ENCODE peak calls at places on chromosomes 2 and 18, in four cellular contexts. N, R, D and Q are unnamed samples.

GRCh38 chr2:14978836-14979235 is 346.3 kb downstream of the LRATD1 start:
- DNase-seq in N (no peak), R (no peak), D (no peak), Q (no peak)

GRCh38 chr2:127632592-127633489 is 13.1 kb upstream of the GPR17 start:
- DNase-seq in N (no peak), R (no peak), D (no peak), Q (no peak)

GRCh38 chr2:136225950-136226835 is 108.2 kb upstream of the CXCR4 start:
- DNase-seq in N (peak), R (no peak), D (no peak), Q (no peak)

GRCh38 chr2:177430425-177430824 is 37.9 kb downstream of the AGPS start:
- DNase-seq in N (no peak), R (no peak), D (no peak), Q (no peak)

GRCh38 chr2:222410534-222410933 is 13.8 kb upstream of the SGPP2 start:
- DNase-seq in N (no peak), R (no peak), D (no peak), Q (no peak)

GRCh38 chr2:28896906-28897305 is 2.4 kb downstream of the WDR43 start:
- DNase-seq in N (no peak), R (no peak), D (no peak), Q (no peak)

GRCh38 chr2:146927080-146927714 is 917.6 kb upstream of the ACVR2A start:
- DNase-seq in N (no peak), R (peak), D (peak), Q (no peak)

GRCh38 chr2:96195410-96196071 is 13.1 kb downstream of the STARD7 start:
- DNase-seq in N (no peak), R (no peak), D (no peak), Q (no peak)

GRCh38 chr2:17719562-17720371 is 33.8 kb downstream of the SMC6 start:
- DNase-seq in N (no peak), R (no peak), D (peak), Q (no peak)

GRCh38 chr2:241935774-241936173 is 66.2 kb downstream of the RTP5 start:
- DNase-seq in N (no peak), R (no peak), D (no peak), Q (no peak)

GRCh38 chr2:159737292-159737916 is 25.1 kb downstream of the MARCHF7 start:
- DNase-seq in N (no peak), R (no peak), D (no peak), Q (no peak)

GRCh38 chr18:23220355-23220754 is 85.1 kb downstream of the CABLES1 start:
- DNase-seq in N (no peak), R (no peak), D (no peak), Q (no peak)

GRCh38 chr2:85430780-85431601 is 12.5 kb downstream of the SH2D6 start:
- DNase-seq in N (no peak), R (no peak), D (no peak), Q (no peak)

GRCh38 chr2:64565358-64565757 is 41.2 kb downstream of the AFTPH start:
- DNase-seq in N (no peak), R (no peak), D (no peak), Q (no peak)

GRCh38 chr2:134917219-134917957 is 1.2 kb upstream of the CCNT2 start:
- DNase-seq in N (peak), R (peak), D (no peak), Q (no peak)

GRCh38 chr2:234987754-234988153 is 35.9 kb downstream of the SH3BP4 start:
- DNase-seq in N (no peak), R (no peak), D (no peak), Q (no peak)

GRCh38 chr2:18961991-18962421 is 372.6 kb upstream of the NT5C1B start:
- DNase-seq in N (no peak), R (no peak), D (no peak), Q (no peak)

GRCh38 chr2:37453024-37453423 is 108.6 kb downstream of the QPCT start:
- DNase-seq in N (no peak), R (no peak), D (no peak), Q (no peak)

GRCh38 chr18:3305354-3305762 is 43.4 kb downstream of the MYL12B start:
- DNase-seq in N (peak), R (no peak), D (no peak), Q (no peak)

GRCh38 chr18:35024965-35025364 is 16.2 kb upstream of the MAPRE2 start:
- DNase-seq in N (no peak), R (no peak), D (no peak), Q (no peak)

GRCh38 chr2:241728627-241729026 is 5.8 kb upstream of the D2HGDH start:
- DNase-seq in N (no peak), R (no peak), D (no peak), Q (no peak)

GRCh38 chr2:20449501-20450200 is 2.8 kb downstream of the RHOB start:
- DNase-seq in N (no peak), R (no peak), D (no peak), Q (no peak)
- H3K4me3 ChIP-seq in N (no peak), R (no peak), D (no peak), Q (peak)

GRCh38 chr2:7725850-7726242 is 808.6 kb downstream of the RNF144A start:
- DNase-seq in N (no peak), R (no peak), D (no peak), Q (no peak)
- H3K4me3 ChIP-seq in N (peak), R (no peak), D (no peak), Q (no peak)

DNA sequence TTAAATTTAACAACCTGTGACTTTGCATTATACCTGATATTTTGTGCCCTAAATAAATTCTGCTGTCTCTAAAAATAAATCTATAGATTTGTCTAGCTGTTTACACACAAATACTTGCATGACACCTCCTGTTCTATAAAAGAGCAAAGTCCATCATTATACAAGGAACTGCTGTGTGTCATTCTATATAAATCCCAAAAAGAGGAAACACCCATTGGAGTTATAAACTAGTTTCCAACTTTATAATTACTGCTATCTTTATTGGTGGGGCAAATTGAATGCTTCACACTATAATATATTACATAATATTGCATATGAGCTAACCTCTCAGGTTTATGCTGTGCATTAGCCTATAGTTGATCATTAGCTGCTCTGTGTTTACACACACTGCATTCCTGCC is 504.4 kb downstream of the SATB2 start:
- DNase-seq in N (no peak), R (no peak), D (no peak), Q (no peak)
- H3K4me3 ChIP-seq in N (no peak), R (no peak), D (no peak), Q (no peak)

GRCh38 chr2:237598468-237599208 is 8.1 kb upstream of the RAB17 start:
- DNase-seq in N (no peak), R (no peak), D (no peak), Q (no peak)
- H3K4me3 ChIP-seq in N (no peak), R (no peak), D (no peak), Q (no peak)

GRCh38 chr2:24403168-24403850 is 43.0 kb upstream of the ITSN2 start:
- DNase-seq in N (no peak), R (no peak), D (no peak), Q (no peak)

GRCh38 chr2:24399434-24400206 is 39.3 kb upstream of the ITSN2 start:
- DNase-seq in N (no peak), R (no peak), D (no peak), Q (no peak)

GRCh38 chr2:24400207-24400907 is 40.0 kb upstream of the ITSN2 start:
- DNase-seq in N (no peak), R (no peak), D (no peak), Q (no peak)

GRCh38 chr2:24404582-24404981 is 44.2 kb upstream of the ITSN2 start:
- DNase-seq in N (no peak), R (no peak), D (no peak), Q (no peak)

DNA sequence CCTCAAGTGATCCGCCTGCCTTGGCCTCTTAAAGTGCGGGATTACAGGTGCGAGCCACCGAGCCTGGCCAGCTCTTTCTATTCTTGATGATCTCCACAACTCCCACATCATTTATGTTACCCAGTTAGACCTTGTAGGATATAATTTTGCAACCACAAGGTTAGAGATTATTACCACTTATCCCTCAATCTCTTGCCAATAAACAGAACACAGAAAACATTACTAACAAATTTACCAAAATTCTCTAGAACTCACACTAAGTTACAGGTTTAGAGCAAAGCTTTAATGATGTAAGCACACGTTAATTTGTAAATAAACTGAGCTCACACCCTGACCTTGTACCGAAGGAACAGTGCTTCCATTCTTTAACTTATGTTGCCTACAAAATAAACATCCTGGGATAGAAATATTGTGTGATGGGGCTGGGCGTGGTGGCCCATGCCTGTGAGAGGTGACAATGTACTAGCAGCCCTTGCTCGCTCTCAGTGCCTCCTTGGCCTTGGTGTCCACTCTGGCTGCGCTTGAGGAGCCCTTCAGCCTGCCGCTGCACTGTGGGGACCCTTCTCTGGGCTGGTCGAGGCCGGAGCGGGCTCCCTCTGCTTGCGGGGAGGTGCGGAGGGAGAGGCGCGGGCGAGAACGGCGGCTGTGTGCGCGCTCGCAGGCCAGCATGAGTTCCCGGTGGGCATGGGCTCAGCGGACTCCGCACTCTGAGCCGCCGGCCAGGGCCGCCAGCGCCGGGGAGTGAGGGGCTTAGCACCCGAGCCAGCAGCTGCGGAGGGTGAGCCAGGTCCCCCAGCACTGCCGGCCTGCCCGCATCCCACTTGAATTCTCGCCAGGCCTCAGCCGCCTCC is 42.1 kb upstream of the ITSN2 start:
- DNase-seq in N (no peak), R (no peak), D (no peak), Q (no peak)
- H3K4me3 ChIP-seq in N (no peak), R (no peak), D (no peak), Q (peak)

GRCh38 chr2:33437297-33437696 is 39.2 kb upstream of the RASGRP3 start:
- DNase-seq in N (no peak), R (no peak), D (no peak), Q (no peak)
- H3K4me3 ChIP-seq in N (no peak), R (no peak), D (no peak), Q (no peak)

GRCh38 chr2:27378809-27379290 is 1.7 kb downstream of the ZNF513 start:
- DNase-seq in N (no peak), R (no peak), D (no peak), Q (no peak)
- H3K4me3 ChIP-seq in N (no peak), R (no peak), D (peak), Q (no peak)

DNA sequence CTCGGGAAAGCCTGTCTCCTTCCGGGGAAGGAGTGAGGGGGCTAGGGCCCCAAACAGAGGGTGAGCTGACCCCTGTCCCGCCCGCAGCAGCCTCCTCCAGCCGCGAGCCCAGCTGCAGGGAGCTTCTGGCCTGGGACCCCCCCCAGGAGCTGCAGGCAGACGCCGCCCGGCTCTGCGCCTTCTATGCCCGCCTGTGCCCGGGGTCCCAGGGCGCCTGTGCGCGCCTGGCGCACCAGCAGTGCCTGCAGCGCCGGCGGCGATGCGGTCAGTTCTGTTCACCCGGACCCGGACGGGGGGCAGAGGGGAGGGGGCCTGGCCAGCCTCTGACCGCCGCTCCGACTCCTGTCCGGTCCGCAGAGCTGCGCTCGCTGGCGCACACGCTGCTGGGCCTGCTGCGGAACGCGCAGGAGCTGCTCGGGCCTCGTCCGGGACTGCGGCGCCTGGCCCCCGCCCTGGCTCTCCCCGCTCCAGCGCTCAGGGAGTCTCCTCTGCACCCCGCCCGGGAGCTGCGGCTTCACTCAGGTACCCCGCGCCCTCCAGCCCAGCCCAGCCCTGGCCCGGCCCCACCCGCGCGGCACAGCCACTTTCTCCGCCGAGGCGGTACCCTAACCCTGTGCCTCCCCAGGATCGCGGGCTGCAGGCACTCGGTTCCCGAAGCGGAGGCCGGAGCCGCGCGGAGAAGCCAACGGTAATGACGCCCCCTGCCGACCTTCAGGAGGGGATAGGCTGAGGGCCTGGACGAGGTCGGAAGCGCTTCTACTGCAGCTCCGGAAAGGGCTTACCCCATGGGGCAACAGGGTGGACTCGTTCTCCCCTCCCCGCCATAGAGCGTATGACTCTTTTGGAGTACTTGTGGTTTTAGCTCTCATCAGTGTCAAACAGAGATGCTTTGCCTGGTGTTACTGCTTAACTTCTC is 2.0 kb upstream of the CHRND start:
- DNase-seq in N (no peak), R (no peak), D (no peak), Q (no peak)
- H3K4me3 ChIP-seq in N (no peak), R (no peak), D (peak), Q (peak)

GRCh38 chr18:46706968-46707367 is 49.9 kb downstream of the ST8SIA5 start:
- DNase-seq in N (no peak), R (no peak), D (no peak), Q (no peak)

GRCh38 chr18:46716336-46716735 is 40.5 kb downstream of the ST8SIA5 start:
- DNase-seq in N (no peak), R (no peak), D (no peak), Q (no peak)

GRCh38 chr18:46712406-46712805 is 44.4 kb downstream of the ST8SIA5 start:
- DNase-seq in N (no peak), R (no peak), D (no peak), Q (no peak)

GRCh38 chr18:46715062-46715461 is 41.8 kb downstream of the ST8SIA5 start:
- DNase-seq in N (no peak), R (no peak), D (no peak), Q (no peak)

GRCh38 chr18:46711444-46711863 is 45.4 kb downstream of the ST8SIA5 start:
- DNase-seq in N (no peak), R (peak), D (no peak), Q (no peak)
- H3K4me3 ChIP-seq in N (no peak), R (no peak), D (no peak), Q (no peak)